ENCODE peak calls at places on chromosomes 16 and 17, in ten cellular contexts. One of them, this sample, is unnamed.

GRCh38 chr16:2468142-2468724 is 2.9 kb upstream of the NTN3 start:
- DNase-seq in ovary: no peak
- DNase-seq in adrenal gland: no peak
- DNase-seq in tibial nerve: no peak
- DNase-seq in heart left ventricle: no peak
- DNase-seq in testis: no peak
- DNase-seq in stomach: no peak
- DNase-seq in upper lobe of left lung: peak; percentile 87
- DNase-seq in suprapubic skin: no peak
- DNase-seq in gastrocnemius medialis: no peak
- DNase-seq in this sample: no peak

GRCh38 chr16:88510091-88510719 is 57.1 kb downstream of the ZFPM1 start:
- DNase-seq in ovary: no peak
- DNase-seq in adrenal gland: no peak
- DNase-seq in tibial nerve: no peak
- DNase-seq in heart left ventricle: no peak
- DNase-seq in testis: no peak
- DNase-seq in stomach: no peak
- DNase-seq in upper lobe of left lung: peak; percentile 54
- DNase-seq in suprapubic skin: no peak
- DNase-seq in gastrocnemius medialis: no peak
- DNase-seq in this sample: no peak

GRCh38 chr17:31541559-31541958 is 150.1 kb downstream of the RAB11FIP4 start:
- DNase-seq in ovary: no peak
- DNase-seq in adrenal gland: no peak
- DNase-seq in tibial nerve: no peak
- DNase-seq in heart left ventricle: peak; percentile 50
- DNase-seq in testis: no peak
- DNase-seq in stomach: no peak
- DNase-seq in upper lobe of left lung: no peak
- DNase-seq in suprapubic skin: no peak
- DNase-seq in gastrocnemius medialis: no peak
- DNase-seq in this sample: no peak

GRCh38 chr17:39921323-39921722 is 2.9 kb upstream of the GSDMB start:
- DNase-seq in ovary: no peak
- DNase-seq in adrenal gland: no peak
- DNase-seq in tibial nerve: no peak
- DNase-seq in heart left ventricle: no peak
- DNase-seq in testis: no peak
- DNase-seq in stomach: no peak
- DNase-seq in upper lobe of left lung: no peak
- DNase-seq in suprapubic skin: no peak
- DNase-seq in gastrocnemius medialis: no peak
- DNase-seq in this sample: no peak

GRCh38 chr17:57166803-57167202 is 81.8 kb downstream of the AKAP1 start:
- DNase-seq in ovary: no peak
- DNase-seq in adrenal gland: no peak
- DNase-seq in tibial nerve: no peak
- DNase-seq in heart left ventricle: no peak
- DNase-seq in testis: no peak
- DNase-seq in stomach: no peak
- DNase-seq in upper lobe of left lung: no peak
- DNase-seq in suprapubic skin: no peak
- DNase-seq in gastrocnemius medialis: no peak
- DNase-seq in this sample: no peak

GRCh38 chr16:85610446-85611204 is 2.5 kb upstream of the GSE1 start:
- DNase-seq in ovary: peak; percentile 89
- DNase-seq in adrenal gland: peak; percentile 92
- DNase-seq in tibial nerve: peak; percentile 77
- DNase-seq in heart left ventricle: peak; percentile 88
- DNase-seq in testis: peak; percentile 86
- DNase-seq in stomach: peak; percentile 89
- DNase-seq in upper lobe of left lung: peak; percentile 98
- DNase-seq in suprapubic skin: peak; percentile 96
- DNase-seq in gastrocnemius medialis: peak; percentile 83
- DNase-seq in this sample: peak; percentile 96

GRCh38 chr17:10875984-10876555 is 38.2 kb upstream of the PIRT start:
- DNase-seq in ovary: peak; percentile 28
- DNase-seq in adrenal gland: peak; percentile 29
- DNase-seq in tibial nerve: no peak
- DNase-seq in heart left ventricle: peak; percentile 41
- DNase-seq in testis: peak; percentile 68
- DNase-seq in stomach: peak; percentile 63
- DNase-seq in upper lobe of left lung: peak; percentile 36
- DNase-seq in suprapubic skin: no peak
- DNase-seq in gastrocnemius medialis: no peak
- DNase-seq in this sample: no peak

GRCh38 chr16:53446090-53446489 is 11.8 kb downstream of the RBL2 start:
- DNase-seq in ovary: no peak
- DNase-seq in adrenal gland: no peak
- DNase-seq in tibial nerve: no peak
- DNase-seq in heart left ventricle: no peak
- DNase-seq in testis: no peak
- DNase-seq in stomach: no peak
- DNase-seq in upper lobe of left lung: no peak
- DNase-seq in suprapubic skin: no peak
- DNase-seq in gastrocnemius medialis: no peak
- DNase-seq in this sample: no peak

GRCh38 chr17:44543213-44543904 is 13.9 kb upstream of the FZD2 start:
- DNase-seq in ovary: no peak
- DNase-seq in adrenal gland: no peak
- DNase-seq in tibial nerve: no peak
- DNase-seq in heart left ventricle: no peak
- DNase-seq in testis: no peak
- DNase-seq in stomach: no peak
- DNase-seq in upper lobe of left lung: no peak
- DNase-seq in suprapubic skin: no peak
- DNase-seq in gastrocnemius medialis: no peak
- DNase-seq in this sample: no peak

GRCh38 chr17:81927653-81928496 is at the start of gene MAFG:
- DNase-seq in ovary: peak; percentile 92
- DNase-seq in adrenal gland: peak; percentile 91
- DNase-seq in tibial nerve: peak; percentile 88
- DNase-seq in heart left ventricle: peak; percentile 95
- DNase-seq in testis: peak; percentile 95
- DNase-seq in stomach: peak; percentile 94
- DNase-seq in upper lobe of left lung: peak; percentile 99
- DNase-seq in suprapubic skin: peak; percentile 96
- DNase-seq in gastrocnemius medialis: peak; percentile 86
- DNase-seq in this sample: peak; percentile 97
- TF ChIP-seq POLR2A in ovary: peak; percentile 55
- TF ChIP-seq POLR2A in adrenal gland: peak; percentile 58
- TF ChIP-seq POLR2A in tibial nerve: peak; percentile 67
- TF ChIP-seq POLR2A in heart left ventricle: peak; percentile 69
- TF ChIP-seq POLR2A in testis: no peak
- TF ChIP-seq POLR2A in stomach: no peak
- TF ChIP-seq POLR2A in upper lobe of left lung: peak; percentile 80
- TF ChIP-seq POLR2A in suprapubic skin: peak; percentile 58
- TF ChIP-seq POLR2A in gastrocnemius medialis: peak; percentile 95
- TF ChIP-seq POLR2A in this sample: no peak

DNA sequence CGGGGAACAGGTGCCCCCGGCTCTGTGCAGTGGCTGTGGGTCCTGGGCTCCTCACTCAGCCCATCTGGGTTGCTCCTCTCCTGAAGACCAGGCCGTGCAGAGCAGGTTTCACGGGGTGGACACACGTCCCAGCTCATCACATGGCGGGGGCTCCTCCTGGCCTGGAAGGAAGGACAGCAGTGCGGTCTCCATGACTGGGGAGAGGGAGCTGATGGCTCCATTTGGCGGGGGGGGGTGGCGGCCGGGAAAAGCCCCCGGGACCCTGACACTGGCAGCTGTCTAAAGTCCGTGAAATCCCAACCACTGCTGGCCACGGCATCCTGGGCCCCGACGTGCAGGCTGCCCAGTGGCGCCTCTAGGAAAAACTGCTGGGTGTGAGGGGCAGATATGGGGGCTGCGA is 19.0 kb downstream of the SOX8 start:
- DNase-seq in ovary: no peak
- DNase-seq in adrenal gland: no peak
- DNase-seq in tibial nerve: no peak
- DNase-seq in heart left ventricle: no peak
- DNase-seq in testis: no peak
- DNase-seq in stomach: no peak
- DNase-seq in upper lobe of left lung: peak; percentile 63
- DNase-seq in suprapubic skin: no peak
- DNase-seq in gastrocnemius medialis: no peak
- DNase-seq in this sample: no peak
- H3K27me3 ChIP-seq in ovary: no peaks in the 10 kb centered on the region
- H3K27me3 ChIP-seq in adrenal gland: peaks cover 5% of the 10 kb centered on the region
- H3K27me3 ChIP-seq in tibial nerve: no peaks in the 10 kb centered on the region
- H3K27me3 ChIP-seq in heart left ventricle: no peaks in the 10 kb centered on the region
- H3K27me3 ChIP-seq in testis: no peaks in the 10 kb centered on the region
- H3K27me3 ChIP-seq in stomach: peaks cover 18% of the 10 kb centered on the region
- H3K27me3 ChIP-seq in upper lobe of left lung: no peaks in the 10 kb centered on the region
- H3K27me3 ChIP-seq in suprapubic skin: peaks cover 79% of the 10 kb centered on the region
- H3K27me3 ChIP-seq in gastrocnemius medialis: peaks cover 33% of the 10 kb centered on the region
- H3K27me3 ChIP-seq in this sample: peaks cover 59% of the 10 kb centered on the region

DNA sequence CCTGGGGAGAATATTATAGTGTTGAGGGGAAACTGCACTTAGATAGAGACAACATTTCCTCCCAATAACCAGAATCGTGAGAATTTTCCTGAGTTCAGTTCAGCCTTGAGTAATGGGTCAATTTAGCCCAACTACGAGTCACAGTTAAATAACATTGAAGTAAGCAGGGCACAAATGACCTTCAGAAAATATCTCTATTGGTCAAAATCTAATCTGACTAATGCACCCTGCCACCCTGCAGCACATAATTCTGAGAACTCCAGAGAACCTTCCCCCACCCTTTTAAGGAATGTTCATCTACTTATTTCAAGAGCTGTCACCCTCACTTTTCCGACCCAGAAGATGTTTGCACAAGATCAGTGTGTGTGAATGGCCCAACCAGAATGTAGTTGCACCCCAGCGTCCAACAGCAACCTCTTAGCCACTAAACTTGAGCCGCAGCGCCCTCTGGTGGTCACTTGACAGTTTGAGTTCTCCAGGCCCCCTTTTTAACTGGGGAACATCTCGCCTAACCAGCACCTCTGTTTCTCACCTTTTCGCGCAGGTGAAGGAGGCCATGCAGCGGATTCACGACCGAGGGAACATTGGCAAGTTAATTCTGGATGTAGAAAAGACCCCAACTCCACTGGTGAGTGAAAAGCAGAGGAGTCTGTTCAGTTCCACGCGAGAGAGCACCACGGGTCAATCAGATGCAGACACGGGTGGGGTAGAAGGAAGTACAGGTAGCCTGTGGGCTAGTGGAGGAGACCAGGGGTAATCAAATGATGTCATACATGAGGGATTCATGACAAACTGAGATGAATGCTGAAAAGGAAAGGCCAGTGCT is 50.8 kb upstream of the CLEC3A start:
- DNase-seq in ovary: peak; percentile 71
- DNase-seq in adrenal gland: peak; percentile 86
- DNase-seq in tibial nerve: peak; percentile 77
- DNase-seq in heart left ventricle: peak; percentile 82
- DNase-seq in testis: peak; percentile 90
- DNase-seq in stomach: peak; percentile 83
- DNase-seq in upper lobe of left lung: no peak
- DNase-seq in suprapubic skin: peak; percentile 84
- DNase-seq in gastrocnemius medialis: peak; percentile 31
- DNase-seq in this sample: no peak
- TF ChIP-seq POLR2A in ovary: no peak
- TF ChIP-seq POLR2A in adrenal gland: no peak
- TF ChIP-seq POLR2A in tibial nerve: no peak
- TF ChIP-seq POLR2A in heart left ventricle: no peak
- TF ChIP-seq POLR2A in testis: no peak
- TF ChIP-seq POLR2A in stomach: no peak
- TF ChIP-seq POLR2A in upper lobe of left lung: no peak
- TF ChIP-seq POLR2A in suprapubic skin: no peak
- TF ChIP-seq POLR2A in gastrocnemius medialis: no peak
- TF ChIP-seq POLR2A in this sample: no peak

GRCh38 chr17:75694536-75694935 is 26.7 kb upstream of the ITGB4 start:
- DNase-seq in ovary: no peak
- DNase-seq in adrenal gland: no peak
- DNase-seq in tibial nerve: no peak
- DNase-seq in heart left ventricle: peak; percentile 48
- DNase-seq in testis: peak; percentile 32
- DNase-seq in stomach: no peak
- DNase-seq in upper lobe of left lung: peak; percentile 45
- DNase-seq in suprapubic skin: no peak
- DNase-seq in gastrocnemius medialis: peak; percentile 34
- DNase-seq in this sample: no peak

GRCh38 chr17:75692976-75693375 is 25.8 kb downstream of the SAP30BP start:
- DNase-seq in ovary: no peak
- DNase-seq in adrenal gland: no peak
- DNase-seq in tibial nerve: no peak
- DNase-seq in heart left ventricle: no peak
- DNase-seq in testis: no peak
- DNase-seq in stomach: no peak
- DNase-seq in upper lobe of left lung: peak; percentile 39
- DNase-seq in suprapubic skin: peak; percentile 65
- DNase-seq in gastrocnemius medialis: no peak
- DNase-seq in this sample: no peak

GRCh38 chr17:75693500-75694481 is 26.7 kb downstream of the SAP30BP start:
- DNase-seq in ovary: no peak
- DNase-seq in adrenal gland: peak; percentile 25
- DNase-seq in tibial nerve: peak; percentile 88
- DNase-seq in heart left ventricle: peak; percentile 91
- DNase-seq in testis: peak; percentile 89
- DNase-seq in stomach: no peak
- DNase-seq in upper lobe of left lung: peak; percentile 34
- DNase-seq in suprapubic skin: peak; percentile 96
- DNase-seq in gastrocnemius medialis: peak; percentile 93
- DNase-seq in this sample: peak; percentile 93

GRCh38 chr17:75689441-75689873 is 22.3 kb downstream of the SAP30BP start:
- DNase-seq in ovary: no peak
- DNase-seq in adrenal gland: no peak
- DNase-seq in tibial nerve: no peak
- DNase-seq in heart left ventricle: no peak
- DNase-seq in testis: no peak
- DNase-seq in stomach: no peak
- DNase-seq in upper lobe of left lung: no peak
- DNase-seq in suprapubic skin: peak; percentile 68
- DNase-seq in gastrocnemius medialis: no peak
- DNase-seq in this sample: no peak

DNA sequence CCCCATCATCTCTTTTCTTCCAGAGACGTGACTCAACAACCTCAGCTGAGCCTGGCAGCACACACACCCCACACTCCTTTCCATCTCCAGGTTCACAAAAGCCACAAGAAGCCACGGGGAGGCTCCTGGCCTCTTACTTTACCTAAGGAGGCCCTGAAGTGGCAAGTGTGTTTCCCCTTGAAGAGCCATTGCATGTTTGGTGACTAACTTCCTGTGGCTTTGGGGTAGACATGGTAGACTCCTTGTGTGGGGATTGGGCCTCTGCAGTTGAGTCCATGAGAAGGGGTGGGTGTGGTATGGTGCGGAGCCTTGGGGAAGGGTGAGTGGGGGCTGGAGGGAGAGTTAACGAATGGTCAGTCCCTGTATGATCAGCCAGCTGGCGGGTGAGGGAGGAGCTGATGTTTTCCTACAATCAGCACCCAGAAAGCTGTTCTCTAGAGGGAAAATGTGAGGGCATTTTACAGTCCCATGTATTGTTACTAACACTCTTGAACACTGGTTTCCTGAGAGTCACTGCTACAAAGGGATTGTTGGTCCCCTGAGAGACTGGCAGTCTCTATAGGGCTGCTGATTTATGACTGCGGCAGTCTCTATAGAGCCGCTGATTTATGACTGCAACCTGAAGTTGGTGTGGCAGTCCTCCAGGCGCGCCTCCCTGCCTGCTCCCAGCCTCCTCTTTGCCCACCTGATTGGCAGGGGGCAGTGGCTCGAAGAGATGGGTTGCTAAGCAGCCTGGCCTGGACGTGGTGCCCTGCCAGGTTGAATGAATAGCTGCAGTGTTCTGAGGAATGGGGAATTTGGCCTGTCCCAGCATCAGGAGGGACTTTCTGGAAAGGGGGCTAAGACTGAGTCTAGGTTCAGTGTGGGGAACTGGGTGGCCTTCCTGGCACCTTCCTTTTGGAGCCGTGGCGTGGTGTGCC is 24.5 kb downstream of the SAP30BP start:
- DNase-seq in ovary: no peak
- DNase-seq in adrenal gland: no peak
- DNase-seq in tibial nerve: no peak
- DNase-seq in heart left ventricle: no peak
- DNase-seq in testis: no peak
- DNase-seq in stomach: no peak
- DNase-seq in upper lobe of left lung: no peak
- DNase-seq in suprapubic skin: peak; percentile 64
- DNase-seq in gastrocnemius medialis: no peak
- DNase-seq in this sample: no peak
- H3K27me3 ChIP-seq in ovary: no peaks in the 10 kb centered on the region
- H3K27me3 ChIP-seq in adrenal gland: no peaks in the 10 kb centered on the region
- H3K27me3 ChIP-seq in tibial nerve: no peaks in the 10 kb centered on the region
- H3K27me3 ChIP-seq in heart left ventricle: no peaks in the 10 kb centered on the region
- H3K27me3 ChIP-seq in testis: no peaks in the 10 kb centered on the region
- H3K27me3 ChIP-seq in stomach: no peaks in the 10 kb centered on the region
- H3K27me3 ChIP-seq in upper lobe of left lung: no peaks in the 10 kb centered on the region
- H3K27me3 ChIP-seq in suprapubic skin: no peaks in the 10 kb centered on the region
- H3K27me3 ChIP-seq in gastrocnemius medialis: no peaks in the 10 kb centered on the region
- H3K27me3 ChIP-seq in this sample: no peaks in the 10 kb centered on the region